ENCODE peak calls at places on chromosomes 1 and 21, in four cellular contexts. A is GM12878, O is HepG2, M is K562. T is an unnamed sample.

GRCh38 chr1:54888080-54888733 is 1.2 kb upstream of the DHCR24 start:
- DNase-seq in O (peak), M (no peak), A (no peak), T (no peak)

GRCh38 chr1:41709873-41710272 is 208.8 kb downstream of the HIVEP3 start:
- DNase-seq in M (no peak), O (no peak), A (no peak), T (no peak)

GRCh38 chr1:185813401-185813979 is 79.3 kb downstream of the HMCN1 start:
- DNase-seq in O (peak), M (peak), A (no peak), T (no peak)

GRCh38 chr1:19453843-19454242 is 31.5 kb downstream of the CAPZB start:
- DNase-seq in M (no peak), O (no peak), A (no peak), T (no peak)

GRCh38 chr1:53982034-53982761 is 35.8 kb downstream of the LDLRAD1 start:
- DNase-seq in O (peak), A (no peak), M (peak), T (peak)

GRCh38 chr21:45319461-45320211 is 31.9 kb upstream of the POFUT2 start:
- DNase-seq in M (no peak), A (no peak), O (no peak), T (no peak)

GRCh38 chr1:5770981-5771765 is 221.1 kb downstream of the NPHP4 start:
- DNase-seq in O (peak), M (no peak), A (no peak), T (no peak)

GRCh38 chr1:153678519-153679336 is at the start of gene NPR1:
- DNase-seq in A (no peak), M (no peak), O (no peak), T (peak)

GRCh38 chr1:93735722-93736121 is 54.1 kb upstream of the BCAR3 start:
- DNase-seq in O (no peak), M (no peak), A (no peak), T (no peak)

GRCh38 chr1:156502749-156503671 is 2.4 kb upstream of the MEF2D start:
- DNase-seq in A (no peak), M (no peak), O (no peak), T (peak)

GRCh38 chr1:184035719-184036516 is 1.6 kb downstream of the COLGALT2 start:
- DNase-seq in M (peak), O (peak), A (no peak), T (no peak)

GRCh38 chr1:111097356-111098099 is 42.4 kb downstream of the DRAM2 start:
- DNase-seq in A (no peak), O (no peak), M (no peak), T (no peak)

GRCh38 chr1:200625381-200625824 is 4.9 kb upstream of the KIF14 start:
- DNase-seq in M (no peak), A (peak), O (no peak), T (no peak)

GRCh38 chr1:225318706-225319575 is 108.9 kb downstream of the LBR start:
- DNase-seq in O (peak), M (peak), A (peak), T (no peak)

GRCh38 chr1:198929961-198930599 is 291.2 kb downstream of the PTPRC start:
- DNase-seq in O (no peak), M (no peak), A (peak), T (no peak)

GRCh38 chr1:188371295-188371806 is 1542.6 kb downstream of the PLA2G4A start:
- DNase-seq in O (no peak), A (no peak), M (no peak), T (no peak)

GRCh38 chr1:109134423-109134822 is 20.5 kb downstream of the ELAPOR1 start:
- DNase-seq in M (peak), A (no peak), O (no peak), T (no peak)

GRCh38 chr1:180154003-180154324 is 705 bp upstream of the QSOX1 start:
- DNase-seq in A (no peak), M (no peak), O (no peak), T (no peak)

GRCh38 chr1:226126824-226127591 is 59.5 kb downstream of the ACBD3 start:
- DNase-seq in O (no peak), M (no peak), A (no peak), T (peak)

GRCh38 chr1:45442272-45442671 is 48.7 kb downstream of the TESK2 start:
- DNase-seq in M (no peak), A (no peak), O (no peak), T (no peak)

DNA sequence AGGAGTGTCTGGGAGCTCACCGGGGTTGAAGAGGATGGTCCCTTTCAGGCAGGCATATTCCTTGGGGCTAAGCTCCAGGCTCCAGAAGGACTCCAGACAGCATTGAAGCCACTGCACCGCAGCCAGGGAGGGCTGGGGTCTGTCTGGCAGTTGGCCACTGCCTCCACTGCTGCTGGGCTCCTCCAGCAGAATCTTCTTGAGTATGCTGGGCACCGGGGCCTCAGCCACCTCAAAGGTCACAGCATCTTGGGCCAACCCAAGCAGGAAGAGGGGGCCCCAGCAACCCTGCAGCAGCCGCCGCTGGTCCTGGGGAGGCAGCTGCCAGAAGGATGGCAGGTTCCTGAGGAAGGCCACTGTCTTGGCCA is 404 bp downstream of the NR0B2 start:
- DNase-seq in O (no peak), M (peak), A (no peak), T (no peak)
- TF ChIP-seq CREM in O (no peak), M (no peak), A (no peak), T (no peak)

GRCh38 chr1:44029260-44029910 is 1.9 kb downstream of the SLC6A9 start:
- DNase-seq in O (no peak), A (no peak), M (no peak), T (no peak)
- TF ChIP-seq CTCF in O (no peak), A (no peak), M (no peak), T (no peak)

GRCh38 chr1:222618880-222619321 is 1.0 kb downstream of the MIA3 start:
- DNase-seq in M (peak), A (no peak), O (peak), T (peak)

GRCh38 chr1:222620566-222620965 is 2.7 kb downstream of the MIA3 start:
- DNase-seq in A (peak), M (no peak), O (no peak), T (no peak)

GRCh38 chr1:222617367-222617951 is 438 bp upstream of the MIA3 start:
- DNase-seq in A (peak), O (peak), M (no peak), T (peak)

GRCh38 chr1:222616535-222616934 is 1.4 kb upstream of the MIA3 start:
- DNase-seq in O (peak), M (no peak), A (no peak), T (no peak)

DNA sequence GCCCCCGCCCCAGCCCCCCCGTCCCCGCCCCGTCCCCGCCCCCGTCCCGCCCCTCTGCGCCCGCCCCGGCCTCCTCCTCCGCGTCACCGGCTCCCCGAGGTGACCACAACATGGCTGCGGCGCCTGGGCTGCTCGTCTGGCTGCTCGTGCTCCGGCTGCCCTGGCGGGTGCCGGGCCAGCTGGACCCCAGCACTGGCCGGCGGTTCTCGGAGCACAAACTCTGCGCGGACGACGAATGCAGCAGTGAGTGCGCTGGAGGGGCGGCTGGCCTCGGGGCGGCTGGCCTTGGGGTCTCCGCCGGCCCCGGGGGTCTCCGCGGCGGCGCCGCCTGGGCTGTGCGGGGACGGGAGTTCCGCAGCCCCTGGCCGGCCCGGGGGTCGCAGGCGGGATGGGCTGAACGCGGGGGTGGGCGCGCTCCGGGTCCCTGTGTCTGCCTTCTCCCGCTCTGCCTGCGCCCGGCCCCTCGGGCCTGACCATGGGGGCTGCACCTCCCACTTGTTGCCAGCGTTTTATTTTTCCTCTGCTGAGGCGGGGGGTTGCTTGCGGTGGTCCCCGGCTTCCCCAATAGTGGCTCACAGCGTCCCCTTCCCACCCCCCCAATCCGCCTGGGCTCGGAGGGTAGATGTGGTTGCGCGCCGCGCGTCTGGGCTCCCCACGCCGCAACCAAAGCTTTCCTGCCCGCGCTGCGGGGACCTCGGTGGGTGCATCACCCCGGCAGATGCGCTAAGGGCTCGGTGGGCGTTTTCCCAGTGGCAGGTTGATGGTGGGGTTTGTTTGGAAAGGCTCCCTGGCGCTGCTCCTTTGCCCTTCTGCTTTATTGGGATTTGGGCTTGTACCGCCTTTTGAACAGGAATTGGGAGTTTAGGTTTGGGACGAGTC is at the start of gene MIA3:
- DNase-seq in M (peak), A (no peak), O (peak), T (peak)
- TF ChIP-seq CREM in M (peak), A (no peak), O (no peak), T (peak)

GRCh38 chr1:44021581-44022321 is 9.5 kb downstream of the SLC6A9 start:
- DNase-seq in A (no peak), O (no peak), M (no peak), T (no peak)
- TF ChIP-seq CTCF in A (no peak), O (no peak), M (peak), T (no peak)